ENCODE peak calls at places on chromosomes 16 and 17, in four cellular contexts. W, Z, D and C are unnamed samples.

GRCh38 chr16:13176711-13177110 is 275.3 kb downstream of the SHISA9 start:
- DNase-seq in D (no peak), Z (no peak), W (no peak), C (no peak)

GRCh38 chr16:84928679-84929420 is 82.5 kb downstream of the ZDHHC7 start:
- DNase-seq in Z (peak; percentile 65), D (no peak), W (no peak), C (no peak)

GRCh38 chr17:40122944-40123810 is 1.4 kb downstream of the MSL1 start:
- DNase-seq in D (peak; percentile 60), W (no peak), Z (peak; percentile 61), C (no peak)

GRCh38 chr16:87416826-87417471 is 24.8 kb downstream of the MAP1LC3B start:
- DNase-seq in Z (no peak), D (peak; percentile 61), W (no peak), C (no peak)

GRCh38 chr16:79644977-79645667 is 44.6 kb upstream of the MAF start:
- DNase-seq in Z (no peak), W (no peak), D (no peak), C (no peak)

GRCh38 chr16:71439531-71439930 is 2.3 kb downstream of the TLE7 start:
- DNase-seq in D (no peak), Z (no peak), W (no peak), C (no peak)

GRCh38 chr16:77387810-77388209 is 47.0 kb downstream of the ADAMTS18 start:
- DNase-seq in W (no peak), D (no peak), Z (no peak), C (no peak)

GRCh38 chr17:81518785-81519283 is 6.2 kb upstream of the ACTG1 start:
- DNase-seq in D (no peak), W (no peak), Z (peak; percentile 63), C (no peak)

GRCh38 chr17:14792751-14793150 is 472.4 kb downstream of the PMP22 start:
- DNase-seq in D (no peak), W (no peak), Z (no peak), C (no peak)

GRCh38 chr17:74646231-74646630 is 22.7 kb upstream of the CD300E start:
- DNase-seq in D (no peak), Z (peak; percentile 22), W (peak; percentile 54), C (no peak)

GRCh38 chr17:27362503-27362902 is 68.6 kb downstream of the WSB1 start:
- DNase-seq in Z (no peak), W (no peak), D (no peak), C (no peak)

GRCh38 chr17:42971589-42971988 is 7.3 kb upstream of the AARSD1 start:
- DNase-seq in D (no peak), W (no peak), Z (no peak), C (no peak)

GRCh38 chr17:50533720-50534148 is 1.2 kb downstream of the EPN3 start:
- DNase-seq in W (no peak), D (peak; percentile 19), Z (no peak), C (no peak)

GRCh38 chr17:48576479-48577309 is 1.5 kb downstream of the HOXB4 start:
- DNase-seq in W (no peak), D (peak; percentile 49), Z (peak; percentile 76), C (no peak)

GRCh38 chr17:15436399-15437369 is 30.7 kb downstream of the CDRT4 start:
- DNase-seq in W (peak; percentile 46), Z (peak; percentile 44), D (peak; percentile 32), C (no peak)

GRCh38 chr16:67719778-67720144 is 645 bp upstream of the GFOD2 start:
- DNase-seq in D (no peak), W (no peak), Z (peak; percentile 45), C (no peak)

GRCh38 chr17:17732892-17733670 is 51.8 kb downstream of the RAI1 start:
- DNase-seq in W (no peak), Z (no peak), D (no peak), C (no peak)

GRCh38 chr16:74143171-74143570 is 153.4 kb upstream of the PSMD7 start:
- DNase-seq in Z (no peak), W (no peak), D (no peak), C (no peak)

GRCh38 chr17:280216-280615 is 72.4 kb downstream of the RPH3AL start:
- DNase-seq in W (no peak), D (peak; percentile 74), Z (no peak), C (no peak)

GRCh38 chr16:4350787-4351659 is at the start of gene PAM16:
- DNase-seq in W (peak; percentile 87), Z (peak; percentile 93), D (peak; percentile 93), C (peak; percentile 60)

GRCh38 chr16:50244140-50244503 is 22.2 kb upstream of the ADCY7 start:
- DNase-seq in W (no peak), Z (no peak), D (no peak), C (no peak)

GRCh38 chr17:7747586-7747985 is 30.0 kb downstream of the DNAH2 start:
- DNase-seq in Z (no peak), D (no peak), W (no peak), C (no peak)

GRCh38 chr16:30559690-30560089 is 1.5 kb upstream of the ZNF764 start:
- DNase-seq in Z (no peak), W (no peak), D (no peak), C (no peak)

GRCh38 chr16:30786936-30787612 is at the start of gene ZNF629:
- DNase-seq in D (peak; percentile 45), Z (peak; percentile 82), W (peak; percentile 39), C (no peak)

GRCh38 chr17:32671891-32672290 is 185.1 kb downstream of the CDK5R1 start:
- DNase-seq in Z (no peak), D (peak; percentile 62), W (no peak), C (no peak)

GRCh38 chr17:35749560-35750412 is 3.3 kb downstream of the GAS2L2 start:
- DNase-seq in W (no peak), Z (peak; percentile 70), D (no peak), C (no peak)

GRCh38 chr17:40430272-40431230 is 12.7 kb upstream of the IGFBP4 start:
- DNase-seq in W (no peak), D (no peak), Z (no peak), C (no peak)

GRCh38 chr16:49980166-49980565 is 44.9 kb upstream of the CNEP1R1 start:
- DNase-seq in D (no peak), W (no peak), Z (no peak), C (no peak)

GRCh38 chr17:79248843-79249242 is 174.2 kb downstream of the ENGASE start:
- DNase-seq in Z (no peak), D (no peak), W (no peak), C (no peak)
- TF ChIP-seq EZH2 in Z (no peak), D (no peak), W (no peak), C (no peak)

DNA sequence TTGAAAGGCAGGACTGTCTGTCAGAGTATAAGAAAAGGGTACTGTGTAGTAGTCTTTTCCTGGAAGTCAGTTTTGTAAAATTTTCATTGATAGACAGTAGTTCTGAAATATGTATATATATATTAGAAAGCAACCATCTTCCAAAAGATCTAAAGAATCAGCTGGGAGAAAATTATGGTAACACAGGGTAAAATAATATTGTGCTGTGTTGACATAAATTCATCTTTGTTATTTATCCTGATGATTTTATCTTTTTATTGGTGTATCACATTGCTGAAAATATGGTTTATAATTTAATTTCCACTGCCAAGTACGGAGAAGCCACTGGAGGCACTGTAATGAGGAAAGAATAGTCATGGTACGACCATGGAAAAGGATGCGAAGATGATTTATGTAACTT is 324.9 kb downstream of the CA10 start:
- DNase-seq in W (no peak), D (no peak), Z (no peak), C (no peak)
- TF ChIP-seq POLR2AphosphoS5 in W (no peak), D (no peak), Z (no peak), C (no peak)

GRCh38 chr16:10616395-10616743 is 36.0 kb upstream of the EMP2 start:
- DNase-seq in Z (no peak), W (no peak), D (no peak), C (no peak)
- H3K9ac ChIP-seq in Z (no peak overlapping the region), W (no peak overlapping the region), D (no peak overlapping the region), C (no peak overlapping the region)

DNA sequence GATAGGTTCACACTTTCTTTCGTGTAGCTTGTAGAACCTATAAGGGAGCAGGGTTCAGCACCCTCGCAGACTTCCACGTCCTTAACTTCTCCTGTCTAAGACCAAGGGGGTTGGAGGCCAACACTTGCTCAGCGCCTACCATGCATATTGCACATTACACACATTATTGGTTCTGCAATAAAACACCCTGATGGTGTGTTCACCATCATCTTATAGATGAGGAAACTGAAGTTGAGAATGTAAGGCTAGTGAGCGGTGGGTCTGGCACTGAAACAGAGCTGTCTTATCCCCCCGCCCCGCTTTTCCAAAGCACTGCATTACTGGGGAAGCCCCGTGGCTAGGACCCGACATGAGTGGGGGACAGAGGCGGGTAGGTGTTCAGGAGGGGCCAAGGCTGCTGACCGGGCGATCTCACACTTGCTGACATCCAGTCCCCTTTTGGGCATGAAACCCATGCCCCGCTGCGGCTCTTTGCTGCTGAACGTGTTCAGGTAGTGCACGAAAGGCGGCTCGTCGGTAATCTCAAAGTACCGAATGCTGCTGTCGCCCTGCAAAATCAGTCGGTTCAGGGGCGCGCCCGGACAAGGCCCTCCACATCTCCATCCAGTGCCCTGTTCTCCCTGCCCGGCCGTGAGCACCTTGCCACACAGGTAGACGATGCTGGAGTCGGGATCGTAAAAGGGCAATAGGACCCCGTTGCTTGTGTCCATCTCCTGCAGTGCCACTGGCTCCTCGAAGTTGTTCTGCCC is 6.2 kb downstream of the CORO6 start:
- DNase-seq in D (no peak), Z (no peak), W (no peak), C (no peak)
- TF ChIP-seq EZH2 in D (no peak), Z (no peak), W (no peak), C (no peak)

GRCh38 chr16:53121666-53122065 is 66.9 kb downstream of the CHD9 start:
- DNase-seq in Z (no peak), D (no peak), W (no peak), C (no peak)

GRCh38 chr16:53121043-53121442 is 66.3 kb downstream of the CHD9 start:
- DNase-seq in Z (no peak), D (no peak), W (no peak), C (no peak)

GRCh38 chr16:53126390-53126789 is 71.6 kb downstream of the CHD9 start:
- DNase-seq in W (no peak), Z (no peak), D (no peak), C (no peak)

GRCh38 chr16:53129281-53130192 is 74.7 kb downstream of the CHD9 start:
- DNase-seq in Z (no peak), D (no peak), W (no peak), C (no peak)

GRCh38 chr16:53123753-53124152 is 69.0 kb downstream of the CHD9 start:
- DNase-seq in D (no peak), Z (no peak), W (no peak), C (no peak)
- TF ChIP-seq POLR2AphosphoS5 in D (no peak), Z (no peak), W (no peak), C (no peak)

DNA sequence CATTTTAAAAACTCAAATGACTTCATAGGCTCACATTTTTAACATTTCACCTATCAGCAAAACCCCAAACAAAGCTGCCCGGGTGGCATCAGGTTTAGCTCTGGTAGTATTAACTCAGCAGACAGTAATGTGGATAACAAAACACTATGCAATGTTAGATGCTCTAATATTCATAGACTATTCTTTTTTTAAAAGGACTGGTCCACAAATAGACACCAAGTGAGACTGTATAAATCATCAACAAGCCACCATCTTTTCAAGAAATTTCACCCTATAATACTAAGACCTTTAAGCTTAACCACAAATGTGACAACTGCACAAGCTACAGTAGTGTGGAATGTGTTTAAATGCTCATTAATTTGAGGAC is 20.2 kb downstream of the SNN start:
- DNase-seq in D (no peak), W (no peak), Z (no peak), C (no peak)
- H3K9ac ChIP-seq in D (no peak overlapping the region), W (no peak overlapping the region), Z (no peak overlapping the region), C (no peak overlapping the region)

GRCh38 chr17:79137791-79138190 is 63.2 kb downstream of the ENGASE start:
- DNase-seq in Z (no peak), W (no peak), D (no peak), C (no peak)
- TF ChIP-seq EZH2 in Z (no peak), W (no peak), D (no peak), C (no peak)